ENCODE peak calls at places on chromosomes 11 and 22, in six cellular contexts. N is OCI-LY7, Y is cardiac muscle cell, L is neuronal stem cell, B is PC-9, X is hepatocyte. V is an unnamed sample. For H3K4me1, the result is how much of the 10 kb centered on the place peaks cover.

GRCh38 chr22:43860831-43861230 is 1.5 kb downstream of the SULT4A1 start:
- DNase-seq in B (no peak), X (no peak), N (no peak), L (no peak), Y (no peak), V (peak)

GRCh38 chr11:111719379-111719778 is 46.8 kb downstream of the PPP2R1B start:
- DNase-seq in B (no peak), N (no peak), X (no peak), Y (no peak), L (no peak), V (no peak)

GRCh38 chr11:10019906-10020682 is 273.9 kb downstream of the SBF2 start:
- DNase-seq in B (no peak), Y (peak), L (no peak), X (peak), N (no peak), V (no peak)

GRCh38 chr22:42327462-42328129 is 57.1 kb upstream of the TCF20 start:
- DNase-seq in N (peak), B (no peak), X (no peak), Y (no peak), L (no peak), V (no peak)

GRCh38 chr11:36757122-36757521 is 159.1 kb upstream of the RAG2 start:
- DNase-seq in N (no peak), X (no peak), Y (no peak), B (no peak), L (no peak), V (no peak)

GRCh38 chr11:14136561-14136960 is 174.0 kb downstream of the SPON1 start:
- DNase-seq in N (no peak), B (no peak), L (no peak), X (no peak), Y (no peak), V (no peak)

GRCh38 chr22:29348956-29349355 is 33.5 kb upstream of the RASL10A start:
- DNase-seq in B (peak), L (no peak), X (no peak), N (no peak), Y (no peak), V (no peak)

GRCh38 chr22:50401907-50402306 is 58.8 kb downstream of the PPP6R2 start:
- DNase-seq in Y (no peak), N (no peak), L (no peak), B (no peak), X (no peak), V (no peak)

GRCh38 chr22:19287076-19287724 is 4.3 kb downstream of the CLTCL1 start:
- DNase-seq in X (no peak), Y (no peak), B (peak), L (no peak), N (no peak), V (no peak)

GRCh38 chr11:114185436-114185835 is 110.8 kb upstream of the NNMT start:
- DNase-seq in L (no peak), Y (no peak), N (no peak), B (no peak), X (no peak), V (no peak)

GRCh38 chr11:126547161-126547560 is 191.7 kb downstream of the ST3GAL4 start:
- DNase-seq in B (peak), L (no peak), Y (no peak), N (no peak), X (no peak), V (no peak)

GRCh38 chr11:62217191-62217748 is 8.8 kb downstream of the SCGB2A1 start:
- DNase-seq in N (peak), B (no peak), L (no peak), Y (peak), X (peak), V (peak)

GRCh38 chr11:8754241-8754640 is 71.6 kb downstream of the RPL27A start:
- DNase-seq in N (no peak), X (no peak), Y (no peak), L (no peak), B (no peak), V (no peak)

GRCh38 chr22:39117585-39118191 is 20.6 kb downstream of the APOBEC3H start:
- DNase-seq in L (no peak), N (peak), X (peak), B (peak), Y (peak), V (peak)

GRCh38 chr22:30864441-30865420 is 103.8 kb downstream of the MORC2 start:
- DNase-seq in L (no peak), N (no peak), X (peak), Y (no peak), B (no peak), V (no peak)

GRCh38 chr22:28935713-28936112 is 52.3 kb downstream of the ZNRF3 start:
- DNase-seq in B (no peak), N (no peak), Y (no peak), L (no peak), X (no peak), V (no peak)

GRCh38 chr11:124970925-124971324 is 16.9 kb downstream of the CCDC15 start:
- DNase-seq in X (peak), L (no peak), Y (peak), B (peak), N (no peak), V (peak)

GRCh38 chr11:69366591-69366990 is 72.6 kb downstream of the MYEOV start:
- DNase-seq in L (no peak), B (no peak), X (no peak), N (no peak), Y (no peak), V (no peak)

GRCh38 chr22:37604875-37605274 is 3.8 kb upstream of the GGA1 start:
- DNase-seq in L (no peak), N (peak), X (no peak), Y (no peak), B (no peak), V (no peak)

GRCh38 chr11:35618497-35619029 is 303 bp downstream of the FJX1 start:
- DNase-seq in X (peak), L (peak), B (peak), Y (peak), N (no peak), V (peak)

GRCh38 chr11:43010042-43010441 is 301.8 kb upstream of the API5 start:
- DNase-seq in N (no peak), X (no peak), L (no peak), B (no peak), Y (no peak), V (no peak)

GRCh38 chr11:17405232-17406005 is 17.0 kb upstream of the KCNJ11 start:
- DNase-seq in N (no peak), Y (peak), B (no peak), L (no peak), X (peak), V (no peak)

GRCh38 chr11:1756791-1757771 is 6.6 kb downstream of the CTSD start:
- DNase-seq in X (no peak), Y (no peak), L (no peak), B (no peak), N (no peak), V (no peak)

GRCh38 chr22:37739000-37739399 is 42.2 kb downstream of the TRIOBP start:
- DNase-seq in Y (no peak), B (no peak), X (peak), N (no peak), L (no peak), V (no peak)

GRCh38 chr11:105211806-105212531 is 72.4 kb upstream of the CARD18 start:
- DNase-seq in Y (no peak), X (no peak), L (no peak), B (no peak), N (no peak), V (no peak)

GRCh38 chr22:18147791-18148507 is 2.0 kb upstream of the USP18 start:
- DNase-seq in Y (no peak), X (no peak), N (no peak), L (no peak), B (no peak), V (no peak)

GRCh38 chr11:120248551-120249278 is 8.8 kb downstream of the POU2F3 start:
- DNase-seq in B (no peak), X (no peak), Y (no peak), L (no peak), N (no peak), V (no peak)

GRCh38 chr11:4093519-4094347 is 866 bp upstream of the RRM1 start:
- DNase-seq in B (no peak), N (no peak), L (no peak), Y (no peak), X (no peak), V (no peak)

GRCh38 chr11:61116426-61117214 is 14.3 kb downstream of the CD5 start:
- DNase-seq in B (no peak), Y (no peak), L (no peak), X (no peak), N (no peak), V (no peak)

GRCh38 chr11:129295746-129296145 is 79.9 kb upstream of the BARX2 start:
- DNase-seq in Y (no peak), B (peak), N (no peak), X (peak), L (no peak), V (peak)

GRCh38 chr11:75246006-75246672 is 5.6 kb downstream of the TPBGL start:
- DNase-seq in L (no peak), B (no peak), Y (no peak), X (no peak), N (no peak), V (no peak)

GRCh38 chr22:22366478-22366988 is 121.9 kb downstream of the VPREB1 start:
- DNase-seq in X (no peak), B (no peak), N (peak), Y (no peak), L (no peak), V (no peak)
- H3K4me1 ChIP-seq in X (under half), B (under half), N (half or more), Y (under half), L (under half), V (under half)

GRCh38 chr11:66119348-66120133 is 49.5 kb downstream of the PACS1 start:
- DNase-seq in B (peak), L (no peak), X (peak), N (no peak), Y (no peak), V (peak)

GRCh38 chr11:66115638-66116410 is 45.8 kb downstream of the PACS1 start:
- DNase-seq in N (peak), X (no peak), Y (no peak), L (no peak), B (no peak), V (no peak)

GRCh38 chr11:66116576-66117361 is 46.7 kb downstream of the PACS1 start:
- DNase-seq in X (no peak), B (no peak), N (no peak), Y (no peak), L (no peak), V (no peak)

GRCh38 chr11:66121453-66121852 is 51.4 kb downstream of the PACS1 start:
- DNase-seq in L (no peak), Y (no peak), N (no peak), X (no peak), B (no peak), V (no peak)

GRCh38 chr11:66118847-66119246 is 48.8 kb downstream of the PACS1 start:
- DNase-seq in B (no peak), Y (peak), L (no peak), N (no peak), X (no peak), V (no peak)
- H3K4me1 ChIP-seq in B (under half), Y (under half), L (under half), N (under half), X (under half), V (half or more)

DNA sequence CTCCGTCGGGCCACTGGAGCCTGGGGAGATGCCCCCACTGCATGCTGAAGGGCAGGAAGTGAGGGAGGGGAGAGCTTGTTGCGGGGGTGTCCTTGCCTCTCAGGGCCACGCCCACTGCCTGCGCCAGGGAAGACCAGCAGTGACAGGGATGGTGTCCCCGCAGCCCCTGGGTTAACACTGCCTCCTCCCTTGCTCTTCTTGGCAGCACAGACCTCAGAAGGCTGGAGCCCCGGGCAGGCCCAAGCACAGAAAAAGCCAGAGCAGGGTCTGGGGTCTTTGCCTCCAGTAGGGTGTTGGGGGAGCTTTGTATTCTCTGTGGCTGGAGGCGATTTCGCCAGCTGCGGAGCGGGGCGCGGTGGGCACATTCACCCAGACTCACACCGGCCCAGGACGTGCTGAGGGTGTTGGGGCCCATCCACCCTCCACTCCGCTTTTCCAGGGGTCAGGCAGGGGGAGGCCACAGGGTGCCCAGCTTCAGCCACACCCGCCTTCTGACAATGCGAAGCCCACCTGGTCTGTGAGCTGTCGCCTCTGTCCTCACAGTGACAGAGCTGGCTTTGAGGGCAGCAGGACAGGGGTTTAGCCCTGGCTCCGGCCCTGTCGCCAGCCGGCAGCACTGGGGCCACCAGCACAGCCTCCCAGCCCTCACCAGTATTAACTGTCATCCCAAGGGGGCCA is 83.7 kb downstream of the CDKN1C start:
- DNase-seq in N (no peak), B (no peak), X (no peak), L (no peak), Y (no peak), V (peak)
- H3K4me1 ChIP-seq in N (under half), B (under half), X (under half), L (under half), Y (under half), V (under half)

GRCh38 chr22:25374871-25375270 is 155.4 kb downstream of the CRYBB2 start:
- DNase-seq in B (no peak), X (no peak), Y (no peak), N (no peak), L (no peak), V (no peak)
- H3K4me1 ChIP-seq in B (under half), X (under half), Y (under half), N (under half), L (under half), V (under half)

V was measured in Caco-2.